ENCODE peak calls at places on chromosomes 5 and 9, in five cellular contexts. C is OCI-LY7, K is HCT116, I is GM23338, X is Karpas-422. R is an unnamed sample. For H3K4me1 and H3K9me2, the result is how much of the 10 kb centered on the place peaks cover.

GRCh38 chr5:36156619-36157018 is 4.7 kb downstream of the SKP2 start:
- DNase-seq in C (no peak), I (no peak), K (no peak), X (no peak), R (no peak)

GRCh38 chr9:96509848-96510247 is 59.9 kb downstream of the HABP4 start:
- DNase-seq in K (no peak), X (no peak), C (no peak), I (no peak), R (no peak)

GRCh38 chr5:180352116-180352975 is 790 bp downstream of the GFPT2 start:
- DNase-seq in K (no peak), C (no peak), X (no peak), I (peak), R (peak)

GRCh38 chr9:89484475-89485404 is 13.2 kb downstream of the SEMA4D start:
- DNase-seq in X (no peak), K (no peak), C (peak), I (no peak), R (no peak)

GRCh38 chr5:180598316-180598701 is 7.0 kb upstream of the SCGB3A1 start:
- DNase-seq in I (no peak), K (no peak), X (no peak), C (no peak), R (no peak)

GRCh38 chr9:7234144-7234543 is 476.4 kb downstream of the KDM4C start:
- DNase-seq in C (peak), I (peak), X (peak), K (peak), R (peak)

GRCh38 chr9:71355884-71356283 is 234.5 kb upstream of the TRPM3 start:
- DNase-seq in X (no peak), C (no peak), K (peak), I (peak), R (no peak)

GRCh38 chr5:127417534-127417933 is 99.9 kb upstream of the PRRC1 start:
- DNase-seq in C (no peak), I (no peak), X (no peak), K (no peak), R (no peak)

GRCh38 chr5:167244583-167244982 is 1046.9 kb upstream of the WWC1 start:
- DNase-seq in X (no peak), C (no peak), I (peak), K (no peak), R (no peak)

GRCh38 chr5:32129074-32129598 is 45.0 kb downstream of the GOLPH3 start:
- DNase-seq in X (no peak), K (no peak), I (no peak), C (no peak), R (no peak)

GRCh38 chr9:72065076-72065475 is 4.7 kb upstream of the C9orf57 start:
- DNase-seq in K (no peak), C (no peak), I (no peak), X (no peak), R (no peak)

GRCh38 chr9:122005597-122005996 is 87.5 kb downstream of the TTLL11 start:
- DNase-seq in K (no peak), C (no peak), I (peak), X (no peak), R (no peak)

GRCh38 chr5:10975915-10976314 is 214.9 kb upstream of the DAP start:
- DNase-seq in X (peak), K (no peak), C (no peak), I (no peak), R (no peak)

GRCh38 chr5:158922816-158923215 is 176.9 kb downstream of the EBF1 start:
- DNase-seq in K (no peak), C (no peak), X (no peak), I (no peak), R (no peak)
- H3K4me1 ChIP-seq in K (under half), C (under half), X (half or more), I (under half), R (under half)

GRCh38 chr5:1855573-1855972 is 27.2 kb downstream of the IRX4 start:
- DNase-seq in I (no peak), C (no peak), X (no peak), K (no peak), R (no peak)

GRCh38 chr5:1858436-1858835 is 24.3 kb downstream of the IRX4 start:
- DNase-seq in X (no peak), K (no peak), I (no peak), C (no peak), R (no peak)

GRCh38 chr5:1855075-1855474 is 27.6 kb downstream of the IRX4 start:
- DNase-seq in I (no peak), C (no peak), X (no peak), K (no peak), R (no peak)

GRCh38 chr5:1857256-1857600 is 25.5 kb downstream of the IRX4 start:
- DNase-seq in I (peak), C (no peak), X (no peak), K (no peak), R (no peak)

DNA sequence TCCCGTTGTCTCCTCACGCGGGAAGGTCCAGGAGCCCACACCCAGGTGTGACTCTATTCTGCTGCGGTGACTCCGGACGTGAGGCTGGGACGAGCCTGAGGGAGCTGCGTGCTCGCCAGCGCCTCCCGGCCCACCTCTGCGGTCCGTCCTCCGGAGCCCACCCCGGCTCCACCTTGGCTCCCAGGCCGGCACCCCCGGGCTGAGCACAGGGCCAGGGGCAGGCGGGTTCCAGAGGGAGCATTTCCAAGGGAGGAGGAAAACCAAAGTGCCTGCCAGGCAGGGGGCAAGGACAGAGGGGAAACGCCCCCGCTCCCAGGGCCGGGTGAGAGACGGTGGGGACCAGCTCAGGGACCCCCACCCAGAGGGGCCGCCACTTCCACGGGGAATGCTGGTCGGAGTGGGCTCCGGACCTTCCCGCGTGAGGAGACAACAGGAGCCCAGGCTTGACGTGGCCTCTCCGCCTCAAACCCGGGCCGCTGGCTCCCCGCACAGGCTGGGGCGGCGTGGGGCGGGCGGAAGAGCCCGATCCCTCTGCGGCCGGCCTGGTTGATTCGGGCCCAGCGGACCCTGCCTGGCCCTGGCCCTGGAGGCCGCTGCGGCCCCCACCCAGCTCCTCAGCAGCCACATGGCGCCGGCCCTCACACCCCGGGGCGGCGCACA is 26.0 kb downstream of the IRX4 start:
- DNase-seq in I (peak), K (no peak), C (no peak), X (no peak), R (no peak)
- H2AFZ ChIP-seq in I (no peak), K (no peak), C (no peak), X (no peak), R (no peak)

GRCh38 chr9:129544766-129545165 is 76.1 kb downstream of the C9orf50 start:
- DNase-seq in I (no peak), K (no peak), X (no peak), C (no peak), R (no peak)
- H3K9me2 ChIP-seq in I (under half), K (under half), X (under half), C (under half), R (under half)

DNA sequence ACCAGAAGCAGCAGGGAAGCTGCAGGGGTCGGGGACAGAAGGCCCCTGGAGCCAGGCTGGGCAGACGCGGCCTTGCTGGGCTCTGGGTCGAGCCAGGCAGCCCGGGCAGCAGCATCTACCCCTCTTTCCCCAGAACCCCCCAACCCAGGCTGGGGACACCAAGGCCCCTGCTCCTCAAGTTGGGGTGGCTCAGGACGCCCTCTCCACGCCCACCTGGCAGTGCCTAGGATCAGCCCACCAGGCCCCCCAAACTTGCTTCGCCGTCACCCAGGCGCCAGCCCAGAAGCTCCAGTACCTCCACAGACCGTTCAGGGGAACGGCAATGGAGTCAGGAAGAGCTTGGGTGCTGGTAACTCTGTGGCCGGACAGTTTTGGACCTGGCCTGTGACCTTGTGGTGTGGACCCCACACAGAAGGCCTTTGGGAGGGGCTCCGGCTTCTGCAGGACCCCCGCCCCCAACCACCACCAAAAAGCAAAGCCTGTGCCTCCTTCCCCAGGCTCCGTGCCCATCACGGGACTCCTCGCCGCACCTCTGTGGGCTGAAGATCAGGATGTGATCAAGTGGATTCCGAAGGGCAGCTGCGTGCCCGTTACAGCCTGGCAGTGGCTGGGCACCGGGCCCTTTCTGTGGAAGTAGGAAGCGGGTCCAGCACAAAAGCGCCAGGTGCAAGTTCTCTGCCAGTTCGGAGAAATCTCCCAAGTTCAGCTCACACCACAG is 2.2 kb downstream of the SLC12A7 start:
- DNase-seq in I (no peak), X (no peak), C (no peak), K (no peak), R (no peak)
- H3K4me1 ChIP-seq in I (under half), X (under half), C (under half), K (under half), R (under half)

R was measured in PC-9.